ENCODE peak calls at places on chromosomes 1 and 21, in five cellular contexts. O, G, U, D and F are unnamed samples.

GRCh38 chr1:183139281-183139942 is 46.7 kb upstream of the LAMC2 start:
- DNase-seq in G (peak), D (no peak), U (no peak), O (no peak), F (peak)

GRCh38 chr21:39336457-39337008 is 12.4 kb downstream of the HMGN1 start:
- DNase-seq in O (no peak), D (no peak), G (no peak), U (no peak), F (no peak)

GRCh38 chr1:204968946-204969345 is 74.1 kb upstream of the CNTN2 start:
- DNase-seq in O (no peak), G (no peak), D (no peak), U (no peak), F (no peak)

GRCh38 chr1:32701421-32701911 is 1.1 kb downstream of the SYNC start:
- DNase-seq in G (no peak), D (no peak), U (peak), O (no peak), F (no peak)

GRCh38 chr1:181011301-181012202 is 11.1 kb downstream of the STX6 start:
- DNase-seq in O (no peak), G (no peak), U (no peak), D (no peak), F (no peak)

GRCh38 chr1:17212487-17213121 is 7.7 kb downstream of the PADI1 start:
- DNase-seq in D (no peak), U (peak), O (no peak), G (peak), F (no peak)

GRCh38 chr1:172742599-172743500 is 83.9 kb downstream of the FASLG start:
- DNase-seq in D (no peak), U (no peak), O (no peak), G (peak), F (no peak)

GRCh38 chr1:75396745-75397144 is 214.2 kb downstream of the SLC44A5 start:
- DNase-seq in D (no peak), O (no peak), U (no peak), G (no peak), F (no peak)

GRCh38 chr1:176843352-176844297 is 320.9 kb downstream of the ASTN1 start:
- DNase-seq in O (peak), D (no peak), U (no peak), G (peak), F (peak)

GRCh38 chr21:36835383-36835795 is 131.1 kb downstream of the HLCS start:
- DNase-seq in D (no peak), G (peak), O (no peak), U (no peak), F (no peak)

GRCh38 chr1:2526824-2527552 is 592 bp upstream of the PANK4 start:
- DNase-seq in U (peak), O (peak), D (peak), G (peak), F (no peak)

GRCh38 chr1:51691920-51692319 is 75.0 kb downstream of the OSBPL9 start:
- DNase-seq in O (no peak), G (no peak), D (no peak), U (no peak), F (no peak)

GRCh38 chr1:198699167-198700015 is 60.6 kb downstream of the PTPRC start:
- DNase-seq in U (peak), D (peak), O (no peak), G (peak), F (no peak)

GRCh38 chr1:191969287-191969686 is 189.0 kb upstream of the RGS18 start:
- DNase-seq in G (no peak), D (no peak), U (no peak), O (no peak), F (no peak)

GRCh38 chr1:15254521-15254920 is 7.5 kb downstream of the FHAD1 start:
- DNase-seq in O (no peak), D (no peak), G (no peak), U (no peak), F (no peak)